ENCODE peak calls at places on chromosomes 7 and 10, in five cellular contexts. T, C, H, E and N are unnamed samples.
A peak's percentile ranks its signal among the peaks of the same experiment; 100 is the strongest.

GRCh38 chr10:123911866-123912265 is 20.3 kb upstream of the CPXM2 start:
- DNase-seq in T (no peak), C (no peak), H (no peak), E (no peak), N (no peak)

GRCh38 chr10:91779011-91779605 is 19.1 kb upstream of the TNKS2 start:
- DNase-seq in T (no peak), C (no peak), H (no peak), E (no peak), N (peak; percentile 50)

GRCh38 chr7:106283831-106284515 is 810 bp downstream of the NAMPT start:
- DNase-seq in T (no peak), C (peak; percentile 67), H (peak; percentile 54), E (no peak), N (peak; percentile 82)

GRCh38 chr7:141558544-141559183 is 7.5 kb downstream of the AGK start:
- DNase-seq in T (no peak), C (no peak), H (no peak), E (peak; percentile 15), N (no peak)

GRCh38 chr7:2507208-2507916 is 12.2 kb upstream of the LFNG start:
- DNase-seq in T (no peak), C (no peak), H (no peak), E (no peak), N (no peak)

GRCh38 chr10:129963831-129964501 is at the start of gene EBF3:
- DNase-seq in T (peak; percentile 23), C (peak; percentile 82), H (no peak), E (no peak), N (no peak)

GRCh38 chr10:34017281-34017680 is 682.8 kb upstream of the NRP1 start:
- DNase-seq in T (no peak), C (no peak), H (no peak), E (no peak), N (no peak)

GRCh38 chr7:131012477-131013031 is 278.5 kb upstream of the KLF14 start:
- DNase-seq in T (no peak), C (peak; percentile 63), H (no peak), E (no peak), N (no peak)

GRCh38 chr7:137934941-137935848 is 66.7 kb downstream of the CREB3L2 start:
- DNase-seq in T (no peak), C (no peak), H (no peak), E (no peak), N (no peak)

GRCh38 chr10:80502621-80503583 is 34.8 kb upstream of the SH2D4B start:
- DNase-seq in T (no peak), C (no peak), H (no peak), E (no peak), N (no peak)

GRCh38 chr10:128152741-128153583 is 26.7 kb upstream of the MKI67 start:
- DNase-seq in T (no peak), C (no peak), H (no peak), E (no peak), N (no peak)

GRCh38 chr10:30028006-30028441 is 31.4 kb downstream of the JCAD start:
- DNase-seq in T (no peak), C (no peak), H (no peak), E (no peak), N (peak; percentile 75)

GRCh38 chr10:6530966-6531365 is 49.1 kb downstream of the PRKCQ start:
- DNase-seq in T (no peak), C (no peak), H (no peak), E (no peak), N (no peak)

GRCh38 chr7:133727476-133728214 is 399.5 kb upstream of the LRGUK start:
- DNase-seq in T (no peak), C (no peak), H (no peak), E (no peak), N (no peak)

GRCh38 chr7:44151679-44152355 is 10.7 kb upstream of the MYL7 start:
- DNase-seq in T (no peak), C (no peak), H (no peak), E (no peak), N (no peak)

GRCh38 chr10:122565766-122566206 is 5.2 kb downstream of the DMBT1 start:
- DNase-seq in T (peak; percentile 58), C (peak; percentile 78), H (peak; percentile 85), E (peak; percentile 40), N (peak; percentile 91)